ENCODE peak calls at places on chromosome 5, in nine cellular contexts. E is activated B cell treated with CpG ODN at 0.5 μM for 24 hours, F is foreskin fibroblast, G is GM12865, D is IMR-90, I is bronchial epithelial cell, B is AG04450, K is neural progenitor cell, N is cardiac fibroblast. T is an unnamed sample.

GRCh38 chr5:93782978-93783377 is 41.6 kb upstream of the POU5F2 start:
- DNase-seq in N (peak; percentile 22), B (no peak), G (no peak), K (no peak), I (no peak), E (no peak), F (no peak), D (peak; percentile 68), T (no peak)

GRCh38 chr5:173256800-173257199 is 21.8 kb upstream of the NKX2-5 start:
- DNase-seq in E (no peak), N (no peak), B (no peak), F (no peak), I (no peak), D (no peak), G (no peak), K (no peak), T (no peak)

GRCh38 chr5:137791387-137791786 is 37.2 kb upstream of the HNRNPA0 start:
- DNase-seq in E (no peak), B (no peak), F (no peak), D (no peak), K (no peak), N (no peak), I (no peak), G (no peak), T (no peak)

GRCh38 chr5:75992677-75993582 is 90.3 kb upstream of the SV2C start:
- DNase-seq in E (no peak), D (no peak), K (no peak), N (no peak), F (no peak), G (peak; percentile 50), I (no peak), B (no peak), T (no peak)

GRCh38 chr5:93622240-93622885 is 39.3 kb downstream of the NR2F1 start:
- DNase-seq in G (peak; percentile 35), F (peak; percentile 38), E (no peak), I (peak; percentile 28), B (no peak), D (peak; percentile 77), N (peak; percentile 84), K (peak; percentile 59), T (no peak)

GRCh38 chr5:150544606-150545219 is 36.8 kb downstream of the NDST1 start:
- DNase-seq in E (peak; percentile 58), F (peak; percentile 23), N (peak; percentile 68), B (no peak), K (peak; percentile 91), G (peak; percentile 84), I (peak; percentile 48), D (peak; percentile 31), T (no peak)

GRCh38 chr5:9335754-9336495 is 209.9 kb downstream of the SEMA5A start:
- DNase-seq in E (no peak), N (no peak), F (peak; percentile 34), D (no peak), G (no peak), B (no peak), I (peak; percentile 33), K (no peak), T (no peak)

GRCh38 chr5:36576721-36577120 is 29.7 kb upstream of the SLC1A3 start:
- DNase-seq in B (no peak), N (peak; percentile 52), D (no peak), K (no peak), G (no peak), F (no peak), E (no peak), I (no peak), T (no peak)

GRCh38 chr5:31692561-31693221 is 53.8 kb downstream of the PDZD2 start:
- DNase-seq in F (no peak), D (no peak), N (no peak), E (no peak), K (no peak), G (no peak), I (no peak), B (no peak), T (no peak)

GRCh38 chr5:38598994-38599611 is 42.7 kb upstream of the LIFR start:
- DNase-seq in B (peak; percentile 51), K (no peak), D (peak; percentile 89), G (no peak), F (peak; percentile 58), I (peak; percentile 88), N (peak; percentile 83), E (no peak), T (no peak)

GRCh38 chr5:171549259-171549658 is 129.8 kb downstream of the FGF18 start:
- DNase-seq in D (no peak), G (no peak), E (no peak), I (no peak), F (no peak), B (no peak), K (no peak), N (no peak), T (no peak)

DNA sequence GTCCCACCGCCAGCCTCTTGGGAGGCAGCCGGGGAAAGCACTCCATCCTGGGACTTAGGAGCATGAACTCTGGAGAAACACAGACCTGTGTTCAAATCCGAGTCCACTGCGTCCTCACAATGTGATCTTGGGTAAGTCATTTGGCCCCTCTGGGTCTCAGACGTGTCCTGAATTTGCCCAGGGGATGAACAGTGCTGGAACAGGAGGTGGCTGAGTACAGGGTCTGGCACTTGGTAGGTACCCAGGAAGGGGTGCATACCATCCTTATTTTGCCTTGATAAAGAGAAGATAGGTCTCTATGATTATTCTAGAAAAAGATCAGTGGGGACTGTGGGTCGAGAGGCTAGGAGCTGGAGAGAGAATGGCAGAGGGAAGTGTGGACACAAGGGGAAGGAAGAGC is 135.7 kb downstream of the FGF18 start:
- DNase-seq in N (no peak), G (no peak), I (no peak), E (no peak), F (no peak), K (no peak), D (no peak), B (no peak), T (no peak)
- TF ChIP-seq CTCF in N (no peak), G (no peak), I (no peak), E (no peak), F (no peak), K (no peak), D (no peak), B (no peak), T (no peak)

DNA sequence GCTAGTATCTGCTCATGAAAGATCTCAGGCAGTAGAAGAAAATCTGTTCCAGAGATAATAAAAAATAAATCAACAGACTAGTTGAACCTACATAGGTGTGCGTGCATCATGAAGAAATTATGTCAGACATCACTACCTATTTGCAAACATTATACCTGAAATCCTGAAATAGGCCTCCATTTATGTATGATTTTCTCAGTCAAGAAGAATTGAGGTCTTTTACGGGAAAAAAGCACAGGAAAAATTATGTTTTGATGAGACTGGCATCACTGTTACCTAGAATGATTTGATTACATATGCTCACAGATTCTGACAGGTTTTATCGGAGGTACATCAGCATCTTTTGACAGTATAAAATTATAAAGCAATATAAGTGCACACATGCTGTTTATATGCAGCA is 1570.5 kb upstream of the NUDT12 start:
- DNase-seq in K (no peak), G (no peak), I (no peak), D (no peak), B (no peak), F (no peak), N (no peak), E (no peak), T (no peak)
- TF ChIP-seq CTCF in K (no peak), G (no peak), I (no peak), D (no peak), B (no peak), F (no peak), N (no peak), E (no peak), T (no peak)

GRCh38 chr5:73311291-73312110 is 137.1 kb downstream of the FOXD1 start:
- DNase-seq in N (peak; percentile 90), K (peak; percentile 61), G (no peak), I (no peak), E (no peak), D (peak; percentile 92), B (peak; percentile 66), F (peak; percentile 69), T (no peak)
- TF ChIP-seq CTCF in N (no peak), K (no peak), G (no peak), I (no peak), E (no peak), D (no peak), B (no peak), F (no peak), T (no peak)

GRCh38 chr5:58041884-58042283 is 418.0 kb downstream of the PLK2 start:
- DNase-seq in F (no peak), K (no peak), N (no peak), B (no peak), E (no peak), D (no peak), G (no peak), I (no peak), T (no peak)

GRCh38 chr5:58043607-58043945 is 416.3 kb downstream of the PLK2 start:
- DNase-seq in K (no peak), D (no peak), B (no peak), G (no peak), F (no peak), I (no peak), E (no peak), N (no peak), T (no peak)

GRCh38 chr5:58042933-58043606 is 416.8 kb downstream of the PLK2 start:
- DNase-seq in N (no peak), K (no peak), G (no peak), B (no peak), I (peak; percentile 55), D (peak; percentile 16), E (no peak), F (no peak), T (no peak)

GRCh38 chr5:58046371-58046770 is 413.5 kb downstream of the PLK2 start:
- DNase-seq in F (no peak), D (no peak), K (no peak), B (no peak), N (no peak), I (no peak), E (no peak), G (no peak), T (no peak)

DNA sequence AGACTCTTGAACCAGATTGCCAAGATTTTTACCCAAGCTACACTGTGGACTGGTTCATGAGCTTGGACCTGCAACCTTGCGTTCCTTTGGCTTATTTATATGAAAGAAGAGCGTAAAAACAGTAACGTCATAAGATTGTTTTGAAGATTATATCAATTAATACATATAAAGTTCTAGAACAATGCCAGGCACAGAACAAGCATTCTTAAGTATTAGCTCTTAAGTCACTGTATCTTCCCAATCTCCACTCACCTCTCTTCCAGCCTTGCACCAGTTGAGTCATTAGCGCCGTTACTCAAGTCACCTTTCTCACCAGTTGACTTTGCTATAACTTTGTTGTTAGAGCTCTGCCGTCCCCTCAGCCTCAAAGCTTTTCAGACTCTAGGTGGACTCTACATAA is 415.7 kb downstream of the PLK2 start:
- DNase-seq in F (no peak), B (no peak), G (no peak), D (no peak), I (no peak), N (no peak), K (no peak), E (no peak), T (no peak)
- TF ChIP-seq CTCF in F (no peak), B (no peak), G (no peak), D (no peak), I (no peak), N (no peak), K (no peak), E (no peak), T (no peak)

DNA sequence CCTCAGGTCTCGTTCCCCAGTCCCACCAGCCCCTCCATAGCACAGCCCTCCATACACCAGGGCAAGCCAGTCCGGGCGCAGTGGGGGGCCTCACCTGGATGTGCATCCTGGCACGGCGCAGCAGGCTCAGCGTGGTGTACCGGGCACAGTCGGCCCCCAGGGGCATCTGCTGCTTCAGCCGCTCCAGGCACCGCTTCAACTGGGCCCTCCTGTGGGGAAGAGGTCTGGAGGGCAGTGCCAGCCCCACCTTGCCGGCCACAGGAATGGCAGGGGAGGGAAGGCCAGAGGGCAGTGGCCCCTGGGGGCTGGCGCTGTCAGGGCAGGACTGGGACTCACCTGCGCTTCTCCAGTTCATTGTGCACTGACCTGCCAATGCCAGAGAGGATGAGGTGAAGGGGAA is 1.4 kb downstream of the MXD3 start:
- DNase-seq in K (no peak), I (no peak), B (no peak), F (no peak), E (no peak), G (no peak), N (no peak), D (no peak), T (no peak)
- TF ChIP-seq CTCF in K (no peak), I (no peak), B (no peak), F (no peak), E (no peak), G (no peak), N (no peak), D (no peak), T (no peak)